ENCODE peak calls at places on chromosomes 11 and 22, in seven cellular contexts. Y, E, X, B, K, I and O are unnamed samples.
A peak's percentile ranks its signal among the peaks of the same experiment; 100 is the strongest.

GRCh38 chr11:28417601-28418323 is 309.6 kb downstream of the METTL15 start:
- DNase-seq in Y (no peak), E (no peak), X (no peak), B (no peak), K (no peak), I (no peak), O (no peak)

GRCh38 chr11:81368192-81368591 is 1365.5 kb downstream of the FAM181B start:
- DNase-seq in Y (no peak), E (no peak), X (no peak), B (no peak), K (no peak), I (no peak), O (no peak)

GRCh38 chr22:24011735-24012068 is 598 bp downstream of the CABIN1 start:
- DNase-seq in Y (peak; percentile 55), E (no peak), X (no peak), B (no peak), K (no peak), I (no peak), O (no peak)

GRCh38 chr11:84522331-84522730 is 1104.8 kb downstream of the DLG2 start:
- DNase-seq in Y (no peak), E (no peak), X (no peak), B (no peak), K (no peak), I (no peak), O (no peak)

GRCh38 chr11:75478690-75479597 is 45.9 kb upstream of the KLHL35 start:
- DNase-seq in Y (no peak), E (no peak), X (no peak), B (no peak), K (no peak), I (no peak), O (no peak)

GRCh38 chr11:32440920-32441319 is 5.6 kb upstream of the WT1 start:
- DNase-seq in Y (no peak), E (no peak), X (no peak), B (no peak), K (no peak), I (no peak), O (peak; percentile 73)

GRCh38 chr11:73530109-73530508 is 67.8 kb downstream of the FAM168A start:
- DNase-seq in Y (no peak), E (no peak), X (no peak), B (no peak), K (no peak), I (no peak), O (peak; percentile 24)

GRCh38 chr11:118048472-118049370 is 28.2 kb upstream of the TMPRSS4 start:
- DNase-seq in Y (no peak), E (no peak), X (no peak), B (no peak), K (no peak), I (no peak), O (no peak)

GRCh38 chr22:22167791-22168189 is 76.8 kb upstream of the VPREB1 start:
- DNase-seq in Y (no peak), E (no peak), X (no peak), B (no peak), K (no peak), I (no peak), O (no peak)

GRCh38 chr11:125428486-125429173 is 67.4 kb downstream of the FEZ1 start:
- DNase-seq in Y (no peak), E (no peak), X (no peak), B (no peak), K (no peak), I (no peak), O (no peak)

GRCh38 chr11:46285594-46286033 is 8.2 kb downstream of the CREB3L1 start:
- DNase-seq in Y (no peak), E (peak; percentile 49), X (no peak), B (no peak), K (peak; percentile 76), I (no peak), O (no peak)

GRCh38 chr11:85028329-85029101 is 598.6 kb downstream of the DLG2 start:
- DNase-seq in Y (no peak), E (no peak), X (no peak), B (no peak), K (no peak), I (no peak), O (no peak)

GRCh38 chr22:29313126-29314071 is 2.1 kb downstream of the RASL10A start:
- DNase-seq in Y (peak; percentile 16), E (peak; percentile 31), X (peak; percentile 12), B (no peak), K (no peak), I (peak; percentile 34), O (peak; percentile 60)

GRCh38 chr11:68753300-68753699 is 2.0 kb upstream of the TESMIN start:
- DNase-seq in Y (no peak), E (no peak), X (no peak), B (no peak), K (no peak), I (no peak), O (no peak)

GRCh38 chr11:59025097-59025496 is 61.0 kb upstream of the GLYATL1B start:
- DNase-seq in Y (no peak), E (no peak), X (no peak), B (no peak), K (no peak), I (no peak), O (no peak)

GRCh38 chr11:1346669-1347390 is 37.4 kb upstream of the TOLLIP start:
- DNase-seq in Y (no peak), E (peak; percentile 7), X (no peak), B (no peak), K (no peak), I (no peak), O (no peak)

GRCh38 chr22:43419371-43420080 is 7.7 kb downstream of the MPPED1 start:
- DNase-seq in Y (no peak), E (no peak), X (no peak), B (no peak), K (no peak), I (no peak), O (no peak)

GRCh38 chr11:74000770-74001169 is 8.1 kb downstream of the UCP3 start:
- DNase-seq in Y (no peak), E (peak; percentile 15), X (no peak), B (no peak), K (no peak), I (no peak), O (no peak)

GRCh38 chr11:1701041-1701807 is 4.2 kb downstream of the KRTAP5-6 start:
- DNase-seq in Y (no peak), E (no peak), X (no peak), B (no peak), K (no peak), I (no peak), O (peak; percentile 17)

GRCh38 chr11:69074786-69075185 is 26.1 kb downstream of the TPCN2 start:
- DNase-seq in Y (no peak), E (no peak), X (no peak), B (no peak), K (no peak), I (no peak), O (no peak)

GRCh38 chr11:67631853-67632174 is 2.1 kb upstream of the NUDT8 start:
- DNase-seq in Y (no peak), E (no peak), X (no peak), B (no peak), K (no peak), I (no peak), O (no peak)

GRCh38 chr11:67630943-67631331 is 1.2 kb upstream of the NUDT8 start:
- DNase-seq in Y (no peak), E (no peak), X (no peak), B (no peak), K (no peak), I (no peak), O (no peak)

GRCh38 chr11:67629386-67630229 is at the start of gene NUDT8:
- DNase-seq in Y (peak; percentile 86), E (peak; percentile 77), X (peak; percentile 71), B (peak; percentile 84), K (peak; percentile 89), I (peak; percentile 63), O (peak; percentile 82)

GRCh38 chr11:67631427-67631826 is 1.7 kb upstream of the NUDT8 start:
- DNase-seq in Y (no peak), E (no peak), X (no peak), B (no peak), K (no peak), I (no peak), O (no peak)

DNA sequence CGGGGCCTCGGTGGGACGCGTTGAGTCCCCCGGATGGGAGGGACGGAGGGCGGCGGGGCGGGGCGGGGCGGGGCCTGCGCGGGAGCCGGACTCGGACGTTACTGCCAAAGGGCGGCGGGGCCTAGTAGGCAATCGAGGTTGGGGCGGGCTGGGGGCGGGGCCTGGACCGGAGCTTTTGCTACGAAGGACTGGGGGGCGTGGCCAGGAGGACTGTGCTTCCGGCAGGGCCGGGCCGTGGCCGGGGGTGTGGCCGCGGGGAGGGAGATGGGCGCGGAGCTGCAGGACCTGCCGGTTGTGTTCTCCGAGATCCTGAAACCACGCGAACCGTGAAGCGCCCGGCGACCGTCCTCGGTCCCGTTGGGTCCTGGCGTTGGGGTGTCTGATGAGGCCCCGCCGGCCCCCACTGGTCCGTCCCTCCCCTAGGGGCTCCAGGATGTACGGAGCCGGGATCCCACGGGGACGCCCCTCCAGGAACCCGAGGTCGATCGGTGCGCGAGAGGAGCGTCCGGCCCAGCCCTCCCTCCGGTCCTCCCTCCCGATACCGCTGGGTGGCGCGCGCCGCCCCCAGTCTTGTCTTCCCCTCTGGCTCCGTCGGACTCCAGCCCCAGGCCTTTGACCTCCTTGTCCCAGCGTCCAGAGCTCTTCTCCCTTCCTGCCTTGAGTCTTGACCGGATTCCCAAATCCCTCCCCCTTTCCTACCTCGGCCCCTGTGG is 649 bp upstream of the NUDT8 start:
- DNase-seq in Y (peak; percentile 99), E (peak; percentile 97), X (peak; percentile 98), B (peak; percentile 91), K (peak; percentile 99), I (peak; percentile 93), O (peak; percentile 99)
- TF ChIP-seq POLR2A in Y (peak; percentile 69), E (peak; percentile 56), X (peak; percentile 75), B (peak; percentile 52), K (no peak), I (peak; percentile 18), O (peak; percentile 21)

GRCh38 chr22:31343235-31344191 is 2.6 kb downstream of the PATZ1 start:
- DNase-seq in Y (peak; percentile 93), E (no peak), X (no peak), B (no peak), K (peak; percentile 53), I (no peak), O (peak; percentile 29)
- TF ChIP-seq POLR2A in Y (no peak), E (no peak), X (no peak), B (no peak), K (no peak), I (no peak), O (no peak)

GRCh38 chr11:60502221-60502775 is 9.7 kb downstream of the MS4A12 start:
- DNase-seq in Y (no peak), E (no peak), X (no peak), B (no peak), K (no peak), I (no peak), O (no peak)
- TF ChIP-seq POLR2A in Y (no peak), E (no peak), X (no peak), B (no peak), K (no peak), I (no peak), O (no peak)

GRCh38 chr11:89667001-89667400 is 43.1 kb upstream of the TRIM77 start:
- DNase-seq in Y (no peak), E (no peak), X (no peak), B (no peak), K (no peak), I (no peak), O (no peak)
- TF ChIP-seq POLR2A in Y (no peak), E (no peak), X (no peak), B (no peak), K (no peak), I (no peak), O (no peak)